ENCODE peak calls at places on chromosomes 13 and 19, in six cellular contexts. V, E, S, C, L and K are unnamed samples.

GRCh38 chr19:23283925-23284324 is 33.7 kb upstream of the ZNF724 start:
- DNase-seq in V (no peak), E (peak), S (peak), C (peak), L (peak), K (peak)

GRCh38 chr13:31072041-31072440 is 89.7 kb downstream of the HSPH1 start:
- DNase-seq in V (no peak), E (no peak), S (peak), C (peak), L (no peak), K (no peak)

GRCh38 chr13:28322256-28322895 is 172.6 kb downstream of the FLT1 start:
- DNase-seq in V (no peak), E (no peak), S (peak), C (peak), L (peak), K (no peak)

GRCh38 chr13:79941752-79942151 is 399.2 kb downstream of the SPRY2 start:
- DNase-seq in V (no peak), E (no peak), S (no peak), C (no peak), L (no peak), K (no peak)

GRCh38 chr13:83546476-83546875 is 335.8 kb downstream of the SLITRK1 start:
- DNase-seq in V (no peak), E (no peak), S (no peak), C (no peak), L (no peak), K (no peak)

GRCh38 chr19:5103812-5104410 is 135.0 kb downstream of the KDM4B start:
- DNase-seq in V (no peak), E (no peak), S (no peak), C (no peak), L (no peak), K (no peak)

GRCh38 chr13:29994911-29995601 is 144.6 kb upstream of the UBL3 start:
- DNase-seq in V (no peak), E (no peak), S (no peak), C (peak), L (no peak), K (no peak)

GRCh38 chr13:73059460-73060250 is 850 bp downstream of the KLF5 start:
- DNase-seq in V (peak), E (peak), S (peak), C (peak), L (peak), K (peak)

GRCh38 chr19:21439372-21439771 is 42.4 kb downstream of the ZNF493 start:
- DNase-seq in V (no peak), E (no peak), S (no peak), C (no peak), L (peak), K (no peak)

GRCh38 chr13:87884874-87885273 is 213.7 kb downstream of the SLITRK5 start:
- DNase-seq in V (peak), E (peak), S (peak), C (peak), L (no peak), K (peak)

GRCh38 chr19:1752757-1753728 is at the start of gene ONECUT3:
- DNase-seq in V (no peak), E (no peak), S (no peak), C (no peak), L (peak), K (no peak)

GRCh38 chr19:30692517-30692870 is 320.3 kb downstream of the ZNF536 start:
- DNase-seq in V (no peak), E (no peak), S (no peak), C (no peak), L (no peak), K (no peak)

GRCh38 chr19:56139847-56140582 is 1.1 kb upstream of the ZNF444 start:
- DNase-seq in V (no peak), E (no peak), S (no peak), C (peak), L (peak), K (no peak)

GRCh38 chr13:69948016-69948415 is 159.6 kb upstream of the ATXN8OS start:
- DNase-seq in V (no peak), E (no peak), S (no peak), C (no peak), L (peak), K (no peak)

GRCh38 chr19:2790194-2790556 is 4.9 kb downstream of the THOP1 start:
- DNase-seq in V (no peak), E (no peak), S (no peak), C (no peak), L (no peak), K (no peak)

GRCh38 chr19:17755977-17756670 is 4.8 kb downstream of the FCHO1 start:
- DNase-seq in V (peak), E (peak), S (peak), C (peak), L (no peak), K (peak)

GRCh38 chr13:70098669-70099068 is 9.0 kb upstream of the ATXN8OS start:
- DNase-seq in V (no peak), E (no peak), S (no peak), C (peak), L (peak), K (no peak)

GRCh38 chr19:50794778-50795664 is 4.8 kb downstream of the ACP4 start:
- DNase-seq in V (no peak), E (peak), S (no peak), C (no peak), L (no peak), K (no peak)

GRCh38 chr19:54164369-54165068 is 5.0 kb upstream of the LENG1 start:
- DNase-seq in V (no peak), E (peak), S (peak), C (peak), L (peak), K (peak)

GRCh38 chr19:18300930-18301717 is 19.7 kb upstream of the JUND start:
- DNase-seq in V (no peak), E (no peak), S (peak), C (peak), L (peak), K (no peak)

GRCh38 chr19:18208098-18208951 is 4.5 kb upstream of the RAB3A start:
- DNase-seq in V (no peak), E (no peak), S (peak), C (peak), L (peak), K (peak)

GRCh38 chr19:11611730-11612129 is 14.4 kb downstream of the ZNF627 start:
- DNase-seq in V (no peak), E (no peak), S (no peak), C (no peak), L (no peak), K (no peak)

GRCh38 chr19:33689138-33689746 is 67.5 kb downstream of the CHST8 start:
- DNase-seq in V (no peak), E (no peak), S (no peak), C (no peak), L (no peak), K (no peak)

GRCh38 chr19:46555684-46556083 is 45.4 kb upstream of the CALM3 start:
- DNase-seq in V (no peak), E (no peak), S (no peak), C (no peak), L (no peak), K (no peak)

GRCh38 chr19:46546194-46546896 is 50.7 kb upstream of the PNMA8B start:
- DNase-seq in V (no peak), E (peak), S (peak), C (peak), L (peak), K (peak)

GRCh38 chr19:46551175-46551574 is 50.0 kb upstream of the CALM3 start:
- DNase-seq in V (no peak), E (no peak), S (no peak), C (no peak), L (no peak), K (no peak)

GRCh38 chr19:46550684-46551083 is 50.4 kb upstream of the CALM3 start:
- DNase-seq in V (no peak), E (no peak), S (no peak), C (no peak), L (no peak), K (no peak)
- H2AK5ac ChIP-seq in V (no peak), E (no peak), S (no peak), C (no peak), L (no peak), K (no peak)

DNA sequence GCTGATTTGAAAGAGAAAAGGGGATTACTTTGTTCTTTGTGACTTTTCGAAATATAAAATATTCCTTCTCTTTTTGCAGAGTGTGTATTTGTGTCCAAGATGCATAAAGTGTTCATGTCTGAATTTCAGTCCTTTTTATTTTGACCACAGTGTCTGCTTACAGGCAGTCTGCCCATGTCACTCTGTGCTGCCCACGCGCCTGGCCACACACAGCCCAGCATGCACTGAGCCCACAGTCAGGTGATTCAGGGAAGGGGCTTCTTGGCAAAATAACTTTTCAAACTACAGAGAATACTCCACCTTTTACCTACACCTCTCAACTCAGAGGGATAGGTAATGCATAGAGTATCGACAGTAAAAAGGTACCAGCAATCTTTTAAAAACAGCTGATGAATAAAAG is 142.5 kb upstream of the TRPC4 start:
- DNase-seq in V (no peak), E (no peak), S (no peak), C (no peak), L (no peak), K (no peak)
- H2BK5ac ChIP-seq in V (no peak), E (no peak), S (no peak), C (no peak), L (no peak), K (peak)

GRCh38 chr19:37506387-37507166 is at the start of gene ZNF793:
- DNase-seq in V (peak), E (peak), S (peak), C (peak), L (peak), K (peak)
- H2AK5ac ChIP-seq in V (no peak), E (peak), S (no peak), C (no peak), L (peak), K (no peak)

GRCh38 chr19:46351241-46352041 is 4.6 kb downstream of the PPP5C start:
- DNase-seq in V (no peak), E (no peak), S (peak), C (peak), L (peak), K (no peak)
- H2BK5ac ChIP-seq in V (no peak), E (no peak), S (peak), C (no peak), L (no peak), K (no peak)

DNA sequence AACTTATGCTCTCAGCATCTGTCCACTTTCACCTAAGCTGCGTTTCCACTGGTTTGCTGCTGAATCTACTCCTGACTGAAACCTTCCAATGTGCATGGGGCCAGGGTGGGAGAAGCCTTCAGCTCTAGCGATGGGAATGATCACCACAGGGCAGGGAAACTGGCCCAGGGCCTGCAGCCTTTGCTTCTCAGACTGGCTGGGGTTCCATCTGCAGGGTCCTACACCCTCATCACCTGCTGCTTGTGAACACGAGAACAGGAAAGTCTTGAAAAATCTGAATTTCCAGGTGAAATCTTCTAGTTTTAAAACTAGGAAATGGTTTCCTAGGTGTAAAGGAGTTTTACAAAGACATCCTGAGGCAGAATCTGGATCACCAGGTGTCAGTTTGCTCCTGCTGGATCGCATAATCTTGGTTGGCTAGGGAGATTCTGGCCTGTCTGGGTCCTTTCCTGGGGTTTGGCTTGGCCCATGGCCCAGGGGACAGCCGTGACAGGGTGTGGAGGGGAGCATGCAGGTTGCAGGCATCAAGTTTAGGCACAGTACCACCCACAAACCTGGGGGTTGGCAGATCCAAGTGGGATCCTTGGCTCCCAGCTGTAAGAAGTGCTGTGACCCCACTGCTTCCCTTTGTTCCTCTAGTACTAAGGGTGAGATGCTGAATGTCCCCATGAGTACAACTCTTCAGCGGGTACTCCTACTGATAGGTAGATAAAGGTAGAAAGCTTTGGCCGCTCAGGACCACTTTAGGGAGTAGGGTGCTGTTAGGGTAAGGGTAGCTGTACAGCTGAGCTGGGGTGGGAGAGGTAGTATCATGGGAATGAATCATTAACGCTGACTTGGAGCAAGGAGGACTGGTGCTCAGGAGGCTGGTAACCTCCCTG is 1.8 kb upstream of the UBE2M start:
- DNase-seq in V (no peak), E (no peak), S (no peak), C (no peak), L (no peak), K (no peak)
- H2AK5ac ChIP-seq in V (peak), E (peak), S (peak), C (peak), L (peak), K (no peak)

DNA sequence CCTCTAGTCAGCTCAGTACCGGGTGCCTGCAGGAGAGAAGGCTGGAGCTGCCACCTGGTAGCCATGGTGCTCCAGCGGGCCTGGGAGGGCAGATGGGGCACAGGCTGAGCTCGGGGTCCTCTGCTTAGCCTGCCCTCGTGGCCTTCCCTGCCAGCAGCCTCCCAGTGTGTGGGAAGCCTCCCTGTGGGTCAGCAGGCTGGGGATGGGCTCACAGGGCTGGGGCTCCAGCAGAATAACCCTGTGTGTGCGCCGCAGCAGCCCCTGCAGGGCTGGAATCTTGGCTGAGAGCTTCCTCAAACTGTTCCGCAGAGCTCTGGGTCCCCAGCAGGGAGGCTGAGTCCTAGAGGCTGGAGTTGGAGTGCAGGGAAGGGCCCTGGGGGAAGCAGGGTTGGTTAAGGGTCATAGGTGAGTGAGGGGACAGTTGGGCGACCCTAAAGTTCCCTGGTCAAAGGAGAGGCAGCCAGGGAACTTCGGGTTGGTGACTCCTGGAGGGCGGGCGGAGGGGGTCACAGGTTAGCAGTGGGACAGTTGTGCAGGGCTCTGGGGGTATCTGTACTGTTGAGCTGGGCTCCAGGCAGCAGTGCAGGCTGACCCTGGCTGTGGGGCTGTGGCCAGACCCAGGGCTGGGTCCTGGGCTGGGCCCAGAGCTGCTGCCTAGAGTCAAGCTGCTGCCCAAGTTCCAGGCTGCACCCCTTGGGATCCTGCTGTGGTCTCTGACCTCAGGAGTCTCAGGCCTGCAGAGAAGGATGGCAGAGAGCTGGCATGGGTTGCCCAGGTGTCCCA is 14.0 kb downstream of the ARHGAP33 start:
- DNase-seq in V (no peak), E (no peak), S (no peak), C (no peak), L (no peak), K (peak)
- H2BK5ac ChIP-seq in V (no peak), E (no peak), S (no peak), C (no peak), L (no peak), K (no peak)